ENCODE peak calls at places on chromosomes 3 and 15, in ten cellular contexts. One of them, this sample, is unnamed.

GRCh38 chr15:81197688-81198281 is 1.1 kb downstream of the IL16 start:
- DNase-seq in neural progenitor cell: no peak
- DNase-seq in fibroblast of the aortic adventitia: no peak
- DNase-seq in anterior cingulate cortex: no peak
- DNase-seq in naive B cell: no peak
- DNase-seq in heart left ventricle: no peak
- DNase-seq in SW480: no peak
- DNase-seq in G401: peak
- DNase-seq in NCI-H2171 treated with DMSO at 0.1 percent for 48 hours: no peak
- DNase-seq in endothelial cell: no peak
- DNase-seq in this sample: no peak

GRCh38 chr3:184715943-184716651 is 4.2 kb upstream of the MAGEF1 start:
- DNase-seq in fibroblast of the aortic adventitia: peak
- DNase-seq in naive B cell: no peak
- DNase-seq in endothelial cell: no peak
- DNase-seq in heart left ventricle: no peak
- DNase-seq in NCI-H2171 treated with DMSO at 0.1 percent for 48 hours: no peak
- DNase-seq in SW480: no peak
- DNase-seq in anterior cingulate cortex: no peak
- DNase-seq in G401: no peak
- DNase-seq in neural progenitor cell: peak
- DNase-seq in this sample: no peak

GRCh38 chr3:25557641-25558040 is 107.1 kb downstream of the TOP2B start:
- DNase-seq in G401: no peak
- DNase-seq in naive B cell: no peak
- DNase-seq in heart left ventricle: no peak
- DNase-seq in NCI-H2171 treated with DMSO at 0.1 percent for 48 hours: no peak
- DNase-seq in endothelial cell: no peak
- DNase-seq in anterior cingulate cortex: no peak
- DNase-seq in fibroblast of the aortic adventitia: peak
- DNase-seq in neural progenitor cell: no peak
- DNase-seq in SW480: no peak
- DNase-seq in this sample: no peak

GRCh38 chr3:78873641-78874040 is 894.2 kb downstream of the ROBO1 start:
- DNase-seq in anterior cingulate cortex: no peak
- DNase-seq in G401: no peak
- DNase-seq in SW480: no peak
- DNase-seq in naive B cell: no peak
- DNase-seq in heart left ventricle: no peak
- DNase-seq in neural progenitor cell: no peak
- DNase-seq in NCI-H2171 treated with DMSO at 0.1 percent for 48 hours: no peak
- DNase-seq in endothelial cell: no peak
- DNase-seq in fibroblast of the aortic adventitia: no peak
- DNase-seq in this sample: no peak

GRCh38 chr3:128845119-128845518 is 34.3 kb upstream of the ACAD9 start:
- DNase-seq in fibroblast of the aortic adventitia: no peak
- DNase-seq in anterior cingulate cortex: no peak
- DNase-seq in G401: peak
- DNase-seq in endothelial cell: peak
- DNase-seq in SW480: no peak
- DNase-seq in heart left ventricle: no peak
- DNase-seq in NCI-H2171 treated with DMSO at 0.1 percent for 48 hours: no peak
- DNase-seq in naive B cell: no peak
- DNase-seq in neural progenitor cell: peak
- DNase-seq in this sample: no peak

GRCh38 chr3:10006762-10007090 is 19.5 kb upstream of the FANCD2 start:
- DNase-seq in NCI-H2171 treated with DMSO at 0.1 percent for 48 hours: no peak
- DNase-seq in anterior cingulate cortex: no peak
- DNase-seq in fibroblast of the aortic adventitia: no peak
- DNase-seq in heart left ventricle: no peak
- DNase-seq in naive B cell: no peak
- DNase-seq in endothelial cell: no peak
- DNase-seq in neural progenitor cell: no peak
- DNase-seq in SW480: no peak
- DNase-seq in G401: peak
- DNase-seq in this sample: no peak

GRCh38 chr3:21830541-21830940 is 79.5 kb upstream of the ZNF385D start:
- DNase-seq in neural progenitor cell: no peak
- DNase-seq in naive B cell: no peak
- DNase-seq in NCI-H2171 treated with DMSO at 0.1 percent for 48 hours: no peak
- DNase-seq in fibroblast of the aortic adventitia: no peak
- DNase-seq in SW480: no peak
- DNase-seq in heart left ventricle: no peak
- DNase-seq in G401: no peak
- DNase-seq in anterior cingulate cortex: no peak
- DNase-seq in endothelial cell: no peak
- DNase-seq in this sample: no peak

GRCh38 chr3:192409838-192410683 is 317.3 kb downstream of the FGF12 start:
- DNase-seq in G401: peak
- DNase-seq in heart left ventricle: peak
- DNase-seq in fibroblast of the aortic adventitia: no peak
- DNase-seq in SW480: no peak
- DNase-seq in naive B cell: no peak
- DNase-seq in NCI-H2171 treated with DMSO at 0.1 percent for 48 hours: peak
- DNase-seq in neural progenitor cell: peak
- DNase-seq in anterior cingulate cortex: no peak
- DNase-seq in endothelial cell: peak
- DNase-seq in this sample: peak

GRCh38 chr3:147187687-147188086 is 218.7 kb downstream of the ZIC4 start:
- DNase-seq in naive B cell: no peak
- DNase-seq in NCI-H2171 treated with DMSO at 0.1 percent for 48 hours: no peak
- DNase-seq in fibroblast of the aortic adventitia: no peak
- DNase-seq in heart left ventricle: no peak
- DNase-seq in neural progenitor cell: no peak
- DNase-seq in anterior cingulate cortex: no peak
- DNase-seq in endothelial cell: no peak
- DNase-seq in G401: no peak
- DNase-seq in SW480: no peak
- DNase-seq in this sample: no peak

GRCh38 chr3:71478568-71478967 is 105.0 kb downstream of the FOXP1 start:
- DNase-seq in G401: no peak
- DNase-seq in endothelial cell: no peak
- DNase-seq in naive B cell: no peak
- DNase-seq in anterior cingulate cortex: no peak
- DNase-seq in SW480: no peak
- DNase-seq in fibroblast of the aortic adventitia: no peak
- DNase-seq in neural progenitor cell: no peak
- DNase-seq in NCI-H2171 treated with DMSO at 0.1 percent for 48 hours: no peak
- DNase-seq in heart left ventricle: no peak
- DNase-seq in this sample: no peak

GRCh38 chr15:53675832-53676231 is 83.6 kb downstream of the WDR72 start:
- DNase-seq in heart left ventricle: no peak
- DNase-seq in NCI-H2171 treated with DMSO at 0.1 percent for 48 hours: peak
- DNase-seq in neural progenitor cell: no peak
- DNase-seq in SW480: peak
- DNase-seq in fibroblast of the aortic adventitia: no peak
- DNase-seq in endothelial cell: no peak
- DNase-seq in naive B cell: no peak
- DNase-seq in anterior cingulate cortex: no peak
- DNase-seq in G401: no peak
- DNase-seq in this sample: no peak

GRCh38 chr3:126540946-126541627 is 17.1 kb downstream of the CHST13 start:
- DNase-seq in endothelial cell: no peak
- DNase-seq in anterior cingulate cortex: no peak
- DNase-seq in naive B cell: no peak
- DNase-seq in G401: no peak
- DNase-seq in heart left ventricle: no peak
- DNase-seq in neural progenitor cell: no peak
- DNase-seq in fibroblast of the aortic adventitia: no peak
- DNase-seq in SW480: no peak
- DNase-seq in NCI-H2171 treated with DMSO at 0.1 percent for 48 hours: no peak
- DNase-seq in this sample: no peak